ENCODE peak calls at places on chromosome 1, in nine cellular contexts. One of them, this sample, is unnamed.

GRCh38 chr1:212670882-212671281 is 28.8 kb downstream of the BATF3 start:
- DNase-seq in kidney: no peak
- DNase-seq in lower leg skin: no peak
- DNase-seq in LNCaP clone FGC: no peak
- DNase-seq in EL: no peak
- DNase-seq in stimulated activated CD8-positive, alpha-beta memory T cell treated with anti-CD3 and anti-CD28 coated beads, Interleukin-2, amount 100 ng/mL, for 1 hour: no peak
- DNase-seq in GM13976: no peak
- DNase-seq in nucleus accumbens: no peak
- DNase-seq in activated T-cell treated with anti-CD3 and anti-CD28 coated beads for 1 hour: no peak
- DNase-seq in this sample: no peak

GRCh38 chr1:99441234-99442095 is 177.2 kb downstream of the PLPPR4 start:
- DNase-seq in kidney: no peak
- DNase-seq in lower leg skin: no peak
- DNase-seq in LNCaP clone FGC: no peak
- DNase-seq in EL: peak
- DNase-seq in stimulated activated CD8-positive, alpha-beta memory T cell treated with anti-CD3 and anti-CD28 coated beads, Interleukin-2, amount 100 ng/mL, for 1 hour: no peak
- DNase-seq in GM13976: no peak
- DNase-seq in nucleus accumbens: no peak
- DNase-seq in activated T-cell treated with anti-CD3 and anti-CD28 coated beads for 1 hour: no peak
- DNase-seq in this sample: no peak

GRCh38 chr1:90671251-90671650 is 45.9 kb downstream of the BARHL2 start:
- DNase-seq in kidney: no peak
- DNase-seq in lower leg skin: no peak
- DNase-seq in LNCaP clone FGC: no peak
- DNase-seq in EL: no peak
- DNase-seq in stimulated activated CD8-positive, alpha-beta memory T cell treated with anti-CD3 and anti-CD28 coated beads, Interleukin-2, amount 100 ng/mL, for 1 hour: no peak
- DNase-seq in GM13976: no peak
- DNase-seq in nucleus accumbens: no peak
- DNase-seq in activated T-cell treated with anti-CD3 and anti-CD28 coated beads for 1 hour: no peak
- DNase-seq in this sample: no peak

GRCh38 chr1:29230204-29230552 is 556 bp downstream of the MECR start:
- DNase-seq in kidney: no peak
- DNase-seq in lower leg skin: no peak
- DNase-seq in LNCaP clone FGC: no peak
- DNase-seq in EL: no peak
- DNase-seq in stimulated activated CD8-positive, alpha-beta memory T cell treated with anti-CD3 and anti-CD28 coated beads, Interleukin-2, amount 100 ng/mL, for 1 hour: no peak
- DNase-seq in GM13976: no peak
- DNase-seq in nucleus accumbens: no peak
- DNase-seq in activated T-cell treated with anti-CD3 and anti-CD28 coated beads for 1 hour: no peak
- DNase-seq in this sample: no peak

GRCh38 chr1:245074232-245074747 is 80.5 kb upstream of the KIF26B start:
- DNase-seq in kidney: no peak
- DNase-seq in lower leg skin: no peak
- DNase-seq in LNCaP clone FGC: no peak
- DNase-seq in EL: peak
- DNase-seq in stimulated activated CD8-positive, alpha-beta memory T cell treated with anti-CD3 and anti-CD28 coated beads, Interleukin-2, amount 100 ng/mL, for 1 hour: no peak
- DNase-seq in GM13976: no peak
- DNase-seq in nucleus accumbens: no peak
- DNase-seq in activated T-cell treated with anti-CD3 and anti-CD28 coated beads for 1 hour: no peak
- DNase-seq in this sample: no peak

GRCh38 chr1:103441342-103441741 is 84.2 kb upstream of the RNPC3 start:
- DNase-seq in kidney: no peak
- DNase-seq in lower leg skin: no peak
- DNase-seq in LNCaP clone FGC: no peak
- DNase-seq in EL: no peak
- DNase-seq in stimulated activated CD8-positive, alpha-beta memory T cell treated with anti-CD3 and anti-CD28 coated beads, Interleukin-2, amount 100 ng/mL, for 1 hour: no peak
- DNase-seq in GM13976: no peak
- DNase-seq in nucleus accumbens: no peak
- DNase-seq in activated T-cell treated with anti-CD3 and anti-CD28 coated beads for 1 hour: no peak
- DNase-seq in this sample: no peak

GRCh38 chr1:203048555-203049051 is 22.3 kb downstream of the PPFIA4 start:
- DNase-seq in kidney: peak
- DNase-seq in lower leg skin: no peak
- DNase-seq in LNCaP clone FGC: no peak
- DNase-seq in EL: no peak
- DNase-seq in stimulated activated CD8-positive, alpha-beta memory T cell treated with anti-CD3 and anti-CD28 coated beads, Interleukin-2, amount 100 ng/mL, for 1 hour: no peak
- DNase-seq in GM13976: no peak
- DNase-seq in nucleus accumbens: no peak
- DNase-seq in activated T-cell treated with anti-CD3 and anti-CD28 coated beads for 1 hour: no peak
- DNase-seq in this sample: no peak

GRCh38 chr1:181033799-181034391 is at the start of gene MR1:
- DNase-seq in kidney: no peak
- DNase-seq in lower leg skin: no peak
- DNase-seq in LNCaP clone FGC: peak
- DNase-seq in EL: peak
- DNase-seq in stimulated activated CD8-positive, alpha-beta memory T cell treated with anti-CD3 and anti-CD28 coated beads, Interleukin-2, amount 100 ng/mL, for 1 hour: no peak
- DNase-seq in GM13976: peak
- DNase-seq in nucleus accumbens: no peak
- DNase-seq in activated T-cell treated with anti-CD3 and anti-CD28 coated beads for 1 hour: no peak
- DNase-seq in this sample: peak

GRCh38 chr1:207861442-207862177 is 49.3 kb downstream of the CD34 start:
- DNase-seq in kidney: no peak
- DNase-seq in lower leg skin: peak
- DNase-seq in LNCaP clone FGC: no peak
- DNase-seq in EL: no peak
- DNase-seq in stimulated activated CD8-positive, alpha-beta memory T cell treated with anti-CD3 and anti-CD28 coated beads, Interleukin-2, amount 100 ng/mL, for 1 hour: no peak
- DNase-seq in GM13976: no peak
- DNase-seq in nucleus accumbens: no peak
- DNase-seq in activated T-cell treated with anti-CD3 and anti-CD28 coated beads for 1 hour: no peak
- DNase-seq in this sample: no peak

GRCh38 chr1:109467301-109467777 is 993 bp downstream of the SYPL2 start:
- DNase-seq in kidney: no peak
- DNase-seq in lower leg skin: no peak
- DNase-seq in LNCaP clone FGC: no peak
- DNase-seq in EL: no peak
- DNase-seq in stimulated activated CD8-positive, alpha-beta memory T cell treated with anti-CD3 and anti-CD28 coated beads, Interleukin-2, amount 100 ng/mL, for 1 hour: no peak
- DNase-seq in GM13976: peak
- DNase-seq in nucleus accumbens: no peak
- DNase-seq in activated T-cell treated with anti-CD3 and anti-CD28 coated beads for 1 hour: no peak
- DNase-seq in this sample: no peak

GRCh38 chr1:22139817-22140216 is 3.1 kb downstream of the WNT4 start:
- DNase-seq in kidney: no peak
- DNase-seq in lower leg skin: no peak
- DNase-seq in LNCaP clone FGC: no peak
- DNase-seq in EL: no peak
- DNase-seq in stimulated activated CD8-positive, alpha-beta memory T cell treated with anti-CD3 and anti-CD28 coated beads, Interleukin-2, amount 100 ng/mL, for 1 hour: no peak
- DNase-seq in GM13976: no peak
- DNase-seq in nucleus accumbens: no peak
- DNase-seq in activated T-cell treated with anti-CD3 and anti-CD28 coated beads for 1 hour: no peak
- DNase-seq in this sample: no peak

GRCh38 chr1:47927165-47927564 is 70.0 kb downstream of the TRABD2B start:
- DNase-seq in kidney: no peak
- DNase-seq in lower leg skin: no peak
- DNase-seq in LNCaP clone FGC: peak
- DNase-seq in EL: no peak
- DNase-seq in stimulated activated CD8-positive, alpha-beta memory T cell treated with anti-CD3 and anti-CD28 coated beads, Interleukin-2, amount 100 ng/mL, for 1 hour: no peak
- DNase-seq in GM13976: no peak
- DNase-seq in nucleus accumbens: no peak
- DNase-seq in activated T-cell treated with anti-CD3 and anti-CD28 coated beads for 1 hour: no peak
- DNase-seq in this sample: no peak

GRCh38 chr1:173861731-173862145 is 6.1 kb downstream of the GAS5 start:
- DNase-seq in kidney: no peak
- DNase-seq in lower leg skin: no peak
- DNase-seq in LNCaP clone FGC: no peak
- DNase-seq in EL: peak
- DNase-seq in stimulated activated CD8-positive, alpha-beta memory T cell treated with anti-CD3 and anti-CD28 coated beads, Interleukin-2, amount 100 ng/mL, for 1 hour: no peak
- DNase-seq in GM13976: no peak
- DNase-seq in nucleus accumbens: no peak
- DNase-seq in activated T-cell treated with anti-CD3 and anti-CD28 coated beads for 1 hour: no peak
- DNase-seq in this sample: no peak

GRCh38 chr1:14366361-14367018 is 232.0 kb upstream of the KAZN start:
- DNase-seq in kidney: no peak
- DNase-seq in lower leg skin: peak
- DNase-seq in LNCaP clone FGC: no peak
- DNase-seq in EL: no peak
- DNase-seq in stimulated activated CD8-positive, alpha-beta memory T cell treated with anti-CD3 and anti-CD28 coated beads, Interleukin-2, amount 100 ng/mL, for 1 hour: no peak
- DNase-seq in GM13976: no peak
- DNase-seq in nucleus accumbens: no peak
- DNase-seq in activated T-cell treated with anti-CD3 and anti-CD28 coated beads for 1 hour: no peak
- DNase-seq in this sample: no peak

GRCh38 chr1:228378453-228379164 is 28.0 kb downstream of the TRIM11 start:
- DNase-seq in kidney: peak
- DNase-seq in lower leg skin: peak
- DNase-seq in LNCaP clone FGC: no peak
- DNase-seq in EL: peak
- DNase-seq in stimulated activated CD8-positive, alpha-beta memory T cell treated with anti-CD3 and anti-CD28 coated beads, Interleukin-2, amount 100 ng/mL, for 1 hour: no peak
- DNase-seq in GM13976: peak
- DNase-seq in nucleus accumbens: peak
- DNase-seq in activated T-cell treated with anti-CD3 and anti-CD28 coated beads for 1 hour: peak
- DNase-seq in this sample: no peak

GRCh38 chr1:203628185-203628996 is 1.8 kb downstream of the ATP2B4 start:
- DNase-seq in kidney: peak
- DNase-seq in lower leg skin: peak
- DNase-seq in LNCaP clone FGC: no peak
- DNase-seq in EL: peak
- DNase-seq in stimulated activated CD8-positive, alpha-beta memory T cell treated with anti-CD3 and anti-CD28 coated beads, Interleukin-2, amount 100 ng/mL, for 1 hour: no peak
- DNase-seq in GM13976: no peak
- DNase-seq in nucleus accumbens: no peak
- DNase-seq in activated T-cell treated with anti-CD3 and anti-CD28 coated beads for 1 hour: no peak
- DNase-seq in this sample: no peak

GRCh38 chr1:11594222-11594621 is 60.0 kb downstream of the FBXO2 start:
- DNase-seq in kidney: no peak
- DNase-seq in lower leg skin: no peak
- DNase-seq in LNCaP clone FGC: no peak
- DNase-seq in EL: peak
- DNase-seq in stimulated activated CD8-positive, alpha-beta memory T cell treated with anti-CD3 and anti-CD28 coated beads, Interleukin-2, amount 100 ng/mL, for 1 hour: no peak
- DNase-seq in GM13976: no peak
- DNase-seq in nucleus accumbens: no peak
- DNase-seq in activated T-cell treated with anti-CD3 and anti-CD28 coated beads for 1 hour: no peak
- DNase-seq in this sample: no peak

GRCh38 chr1:107501081-107501605 is 360.3 kb downstream of the NTNG1 start:
- DNase-seq in kidney: no peak
- DNase-seq in lower leg skin: no peak
- DNase-seq in LNCaP clone FGC: peak
- DNase-seq in EL: no peak
- DNase-seq in stimulated activated CD8-positive, alpha-beta memory T cell treated with anti-CD3 and anti-CD28 coated beads, Interleukin-2, amount 100 ng/mL, for 1 hour: no peak
- DNase-seq in GM13976: no peak
- DNase-seq in nucleus accumbens: no peak
- DNase-seq in activated T-cell treated with anti-CD3 and anti-CD28 coated beads for 1 hour: no peak
- DNase-seq in this sample: no peak

GRCh38 chr1:23593042-23593521 is 33.8 kb upstream of the ID3 start:
- DNase-seq in kidney: no peak
- DNase-seq in lower leg skin: no peak
- DNase-seq in LNCaP clone FGC: no peak
- DNase-seq in EL: no peak
- DNase-seq in stimulated activated CD8-positive, alpha-beta memory T cell treated with anti-CD3 and anti-CD28 coated beads, Interleukin-2, amount 100 ng/mL, for 1 hour: no peak
- DNase-seq in GM13976: no peak
- DNase-seq in nucleus accumbens: no peak
- DNase-seq in activated T-cell treated with anti-CD3 and anti-CD28 coated beads for 1 hour: no peak
- DNase-seq in this sample: no peak

GRCh38 chr1:109246141-109246551 is 3.2 kb upstream of the CELSR2 start:
- DNase-seq in kidney: peak
- DNase-seq in lower leg skin: peak
- DNase-seq in LNCaP clone FGC: no peak
- DNase-seq in EL: no peak
- DNase-seq in stimulated activated CD8-positive, alpha-beta memory T cell treated with anti-CD3 and anti-CD28 coated beads, Interleukin-2, amount 100 ng/mL, for 1 hour: no peak
- DNase-seq in GM13976: no peak
- DNase-seq in nucleus accumbens: no peak
- DNase-seq in activated T-cell treated with anti-CD3 and anti-CD28 coated beads for 1 hour: no peak
- DNase-seq in this sample: no peak

GRCh38 chr1:8477199-8477982 is 159.5 kb downstream of the SLC45A1 start:
- DNase-seq in kidney: no peak
- DNase-seq in lower leg skin: no peak
- DNase-seq in LNCaP clone FGC: no peak
- DNase-seq in EL: peak
- DNase-seq in stimulated activated CD8-positive, alpha-beta memory T cell treated with anti-CD3 and anti-CD28 coated beads, Interleukin-2, amount 100 ng/mL, for 1 hour: no peak
- DNase-seq in GM13976: no peak
- DNase-seq in nucleus accumbens: no peak
- DNase-seq in activated T-cell treated with anti-CD3 and anti-CD28 coated beads for 1 hour: no peak
- DNase-seq in this sample: no peak

GRCh38 chr1:193338194-193338593 is 151.8 kb upstream of the B3GALT2 start:
- DNase-seq in kidney: no peak
- DNase-seq in lower leg skin: no peak
- DNase-seq in LNCaP clone FGC: no peak
- DNase-seq in EL: peak
- DNase-seq in stimulated activated CD8-positive, alpha-beta memory T cell treated with anti-CD3 and anti-CD28 coated beads, Interleukin-2, amount 100 ng/mL, for 1 hour: no peak
- DNase-seq in GM13976: peak
- DNase-seq in nucleus accumbens: no peak
- DNase-seq in activated T-cell treated with anti-CD3 and anti-CD28 coated beads for 1 hour: no peak
- DNase-seq in this sample: no peak

GRCh38 chr1:40769815-40770214 is 13.8 kb upstream of the KCNQ4 start:
- DNase-seq in kidney: no peak
- DNase-seq in lower leg skin: no peak
- DNase-seq in LNCaP clone FGC: no peak
- DNase-seq in EL: peak
- DNase-seq in stimulated activated CD8-positive, alpha-beta memory T cell treated with anti-CD3 and anti-CD28 coated beads, Interleukin-2, amount 100 ng/mL, for 1 hour: no peak
- DNase-seq in GM13976: no peak
- DNase-seq in nucleus accumbens: no peak
- DNase-seq in activated T-cell treated with anti-CD3 and anti-CD28 coated beads for 1 hour: no peak
- DNase-seq in this sample: peak

GRCh38 chr1:4178501-4178900 is 278.4 kb upstream of the C1orf174 start:
- DNase-seq in kidney: no peak
- DNase-seq in lower leg skin: peak
- DNase-seq in LNCaP clone FGC: no peak
- DNase-seq in EL: no peak
- DNase-seq in stimulated activated CD8-positive, alpha-beta memory T cell treated with anti-CD3 and anti-CD28 coated beads, Interleukin-2, amount 100 ng/mL, for 1 hour: no peak
- DNase-seq in GM13976: no peak
- DNase-seq in nucleus accumbens: no peak
- DNase-seq in activated T-cell treated with anti-CD3 and anti-CD28 coated beads for 1 hour: no peak
- DNase-seq in this sample: no peak

GRCh38 chr1:231040019-231040799 is at the start of gene FAM89A:
- DNase-seq in kidney: peak
- DNase-seq in lower leg skin: peak
- DNase-seq in LNCaP clone FGC: no peak
- DNase-seq in EL: peak
- DNase-seq in stimulated activated CD8-positive, alpha-beta memory T cell treated with anti-CD3 and anti-CD28 coated beads, Interleukin-2, amount 100 ng/mL, for 1 hour: peak
- DNase-seq in GM13976: peak
- DNase-seq in nucleus accumbens: no peak
- DNase-seq in activated T-cell treated with anti-CD3 and anti-CD28 coated beads for 1 hour: peak
- DNase-seq in this sample: peak